ENCODE peak calls at places on chromosomes 12 and 14, in nine cellular contexts. L, G, Y, H, I, Q, E, C and A are unnamed samples.

GRCh38 chr12:41743835-41744234 is 400.8 kb downstream of the GXYLT1 start:
- DNase-seq in L (no peak), G (no peak), Y (no peak), H (no peak), I (no peak), Q (no peak), E (no peak), C (no peak), A (no peak)

GRCh38 chr12:105705765-105706164 is 375.3 kb downstream of the C12orf75 start:
- DNase-seq in L (peak), G (peak), Y (peak), H (peak), I (peak), Q (peak), E (peak), C (peak), A (no peak)

GRCh38 chr12:81644503-81644902 is 114.6 kb downstream of the PPFIA2 start:
- DNase-seq in L (peak), G (peak), Y (peak), H (no peak), I (peak), Q (no peak), E (peak), C (no peak), A (no peak)

GRCh38 chr12:6341439-6342139 is at the start of gene TNFRSF1A:
- DNase-seq in L (no peak), G (no peak), Y (peak), H (peak), I (no peak), Q (peak), E (peak), C (peak), A (peak)

GRCh38 chr12:121915841-121916321 is 2.5 kb upstream of the CFAP251 start:
- DNase-seq in L (peak), G (no peak), Y (no peak), H (no peak), I (peak), Q (no peak), E (no peak), C (no peak), A (no peak)

GRCh38 chr14:26276757-26277156 is 321.1 kb downstream of the NOVA1 start:
- DNase-seq in L (no peak), G (no peak), Y (peak), H (no peak), I (peak), Q (no peak), E (peak), C (no peak), A (no peak)

GRCh38 chr14:67674139-67674479 is 323 bp downstream of the VTI1B start:
- DNase-seq in L (peak), G (peak), Y (peak), H (peak), I (peak), Q (peak), E (peak), C (peak), A (peak)

GRCh38 chr14:91177073-91177796 is 63.4 kb downstream of the DGLUCY start:
- DNase-seq in L (peak), G (peak), Y (peak), H (no peak), I (peak), Q (no peak), E (peak), C (no peak), A (no peak)

GRCh38 chr12:25435431-25435830 is 117.7 kb downstream of the LMNTD1 start:
- DNase-seq in L (no peak), G (no peak), Y (no peak), H (no peak), I (no peak), Q (no peak), E (no peak), C (no peak), A (no peak)

GRCh38 chr12:104680070-104680469 is 223.3 kb downstream of the CHST11 start:
- DNase-seq in L (peak), G (no peak), Y (peak), H (no peak), I (peak), Q (no peak), E (no peak), C (no peak), A (no peak)

GRCh38 chr12:116926283-116927243 is 15.8 kb downstream of the FBXW8 start:
- DNase-seq in L (no peak), G (no peak), Y (peak), H (no peak), I (no peak), Q (no peak), E (no peak), C (no peak), A (no peak)

GRCh38 chr14:100292301-100292775 is 13.9 kb downstream of the SLC25A29 start:
- DNase-seq in L (no peak), G (no peak), Y (no peak), H (no peak), I (no peak), Q (no peak), E (no peak), C (no peak), A (no peak)

GRCh38 chr12:107356266-107356936 is 263.1 kb upstream of the CRY1 start:
- DNase-seq in L (no peak), G (no peak), Y (no peak), H (no peak), I (no peak), Q (no peak), E (no peak), C (no peak), A (no peak)

GRCh38 chr12:19744760-19745218 is 305.5 kb downstream of the AEBP2 start:
- DNase-seq in L (no peak), G (peak), Y (no peak), H (no peak), I (no peak), Q (no peak), E (no peak), C (no peak), A (no peak)

GRCh38 chr12:49334226-49334625 is 2.8 kb downstream of the C1QL4 start:
- DNase-seq in L (no peak), G (no peak), Y (no peak), H (no peak), I (no peak), Q (no peak), E (no peak), C (no peak), A (no peak)

GRCh38 chr12:122459211-122459610 is 36.7 kb upstream of the CLIP1 start:
- DNase-seq in L (no peak), G (no peak), Y (no peak), H (no peak), I (no peak), Q (no peak), E (no peak), C (peak), A (no peak)

GRCh38 chr12:132834181-132834711 is 5.6 kb upstream of the GOLGA3 start:
- DNase-seq in L (no peak), G (no peak), Y (no peak), H (no peak), I (no peak), Q (no peak), E (no peak), C (no peak), A (no peak)

GRCh38 chr14:52400846-52401245 is 86.7 kb downstream of the PTGER2 start:
- DNase-seq in L (no peak), G (no peak), Y (no peak), H (no peak), I (no peak), Q (no peak), E (no peak), C (no peak), A (no peak)

GRCh38 chr12:76890407-76891143 is 11.8 kb upstream of the CSRP2 start:
- DNase-seq in L (no peak), G (no peak), Y (no peak), H (no peak), I (no peak), Q (no peak), E (no peak), C (no peak), A (no peak)

GRCh38 chr12:18054925-18055324 is 35.1 kb downstream of the RERGL start:
- DNase-seq in L (no peak), G (no peak), Y (no peak), H (no peak), I (peak), Q (no peak), E (no peak), C (no peak), A (no peak)